ENCODE peak calls at places on chromosome 11, in seven cellular contexts. One of them, this sample, is unnamed.

GRCh38 chr11:126188332-126189108 is 22.9 kb downstream of the RPUSD4 start:
- DNase-seq in dermis blood vessel endothelial cell: no peak
- DNase-seq in stimulated activated CD4-positive, alpha-beta T cell treated with anti-CD3 and anti-CD28 coated beads, Interleukin-15, amount 100 ng/mL, for 24 hours: no peak
- DNase-seq in T-helper 1 cell: no peak
- DNase-seq in activated T-helper 1 cell treated with anti-CD3 and anti-CD28 coated beads, Interleukin-12 subunit alpha, Interleukin-12 subunit beta, Interleukin-2, Interleukin-4 antibody, amounts not matched to agents 30 ng/mL and 10 ng/mL and 1 ng/mL, durations not matched to agents 14 hours and 24 hours and 36 hours: no peak
- DNase-seq in left lobe of liver: no peak
- DNase-seq in skeletal muscle cell: no peak
- DNase-seq in this sample: no peak

GRCh38 chr11:118152552-118153471 is at the start of gene SCN4B:
- DNase-seq in activated T-helper 1 cell treated with anti-CD3 and anti-CD28 coated beads, Interleukin-12 subunit alpha, Interleukin-12 subunit beta, Interleukin-2, Interleukin-4 antibody, amounts not matched to agents 30 ng/mL and 10 ng/mL and 1 ng/mL, durations not matched to agents 14 hours and 24 hours and 36 hours: no peak
- DNase-seq in skeletal muscle cell: no peak
- DNase-seq in T-helper 1 cell: no peak
- DNase-seq in left lobe of liver: no peak
- DNase-seq in dermis blood vessel endothelial cell: peak; percentile 55
- DNase-seq in stimulated activated CD4-positive, alpha-beta T cell treated with anti-CD3 and anti-CD28 coated beads, Interleukin-15, amount 100 ng/mL, for 24 hours: peak; percentile 47
- DNase-seq in this sample: peak; percentile 43

GRCh38 chr11:112267188-112267591 is 6.5 kb upstream of the PLET1 start:
- DNase-seq in skeletal muscle cell: no peak
- DNase-seq in left lobe of liver: peak; percentile 55
- DNase-seq in stimulated activated CD4-positive, alpha-beta T cell treated with anti-CD3 and anti-CD28 coated beads, Interleukin-15, amount 100 ng/mL, for 24 hours: no peak
- DNase-seq in dermis blood vessel endothelial cell: no peak
- DNase-seq in T-helper 1 cell: no peak
- DNase-seq in activated T-helper 1 cell treated with anti-CD3 and anti-CD28 coated beads, Interleukin-12 subunit alpha, Interleukin-12 subunit beta, Interleukin-2, Interleukin-4 antibody, amounts not matched to agents 30 ng/mL and 10 ng/mL and 1 ng/mL, durations not matched to agents 14 hours and 24 hours and 36 hours: no peak
- DNase-seq in this sample: no peak

GRCh38 chr11:75475767-75476650 is 43.0 kb upstream of the KLHL35 start:
- DNase-seq in left lobe of liver: no peak
- DNase-seq in dermis blood vessel endothelial cell: peak; percentile 65
- DNase-seq in T-helper 1 cell: no peak
- DNase-seq in activated T-helper 1 cell treated with anti-CD3 and anti-CD28 coated beads, Interleukin-12 subunit alpha, Interleukin-12 subunit beta, Interleukin-2, Interleukin-4 antibody, amounts not matched to agents 30 ng/mL and 10 ng/mL and 1 ng/mL, durations not matched to agents 14 hours and 24 hours and 36 hours: peak; percentile 22
- DNase-seq in stimulated activated CD4-positive, alpha-beta T cell treated with anti-CD3 and anti-CD28 coated beads, Interleukin-15, amount 100 ng/mL, for 24 hours: peak; percentile 20
- DNase-seq in skeletal muscle cell: no peak
- DNase-seq in this sample: no peak

GRCh38 chr11:121437686-121438078 is 14.4 kb upstream of the SORL1 start:
- DNase-seq in activated T-helper 1 cell treated with anti-CD3 and anti-CD28 coated beads, Interleukin-12 subunit alpha, Interleukin-12 subunit beta, Interleukin-2, Interleukin-4 antibody, amounts not matched to agents 30 ng/mL and 10 ng/mL and 1 ng/mL, durations not matched to agents 14 hours and 24 hours and 36 hours: no peak
- DNase-seq in T-helper 1 cell: no peak
- DNase-seq in dermis blood vessel endothelial cell: no peak
- DNase-seq in left lobe of liver: no peak
- DNase-seq in skeletal muscle cell: no peak
- DNase-seq in stimulated activated CD4-positive, alpha-beta T cell treated with anti-CD3 and anti-CD28 coated beads, Interleukin-15, amount 100 ng/mL, for 24 hours: no peak
- DNase-seq in this sample: no peak

GRCh38 chr11:27075192-27075591 is 34.6 kb downstream of the BBOX1 start:
- DNase-seq in left lobe of liver: no peak
- DNase-seq in T-helper 1 cell: no peak
- DNase-seq in skeletal muscle cell: no peak
- DNase-seq in stimulated activated CD4-positive, alpha-beta T cell treated with anti-CD3 and anti-CD28 coated beads, Interleukin-15, amount 100 ng/mL, for 24 hours: no peak
- DNase-seq in dermis blood vessel endothelial cell: no peak
- DNase-seq in activated T-helper 1 cell treated with anti-CD3 and anti-CD28 coated beads, Interleukin-12 subunit alpha, Interleukin-12 subunit beta, Interleukin-2, Interleukin-4 antibody, amounts not matched to agents 30 ng/mL and 10 ng/mL and 1 ng/mL, durations not matched to agents 14 hours and 24 hours and 36 hours: no peak
- DNase-seq in this sample: no peak

GRCh38 chr11:19666951-19667350 is 45.7 kb upstream of the NAV2 start:
- DNase-seq in stimulated activated CD4-positive, alpha-beta T cell treated with anti-CD3 and anti-CD28 coated beads, Interleukin-15, amount 100 ng/mL, for 24 hours: no peak
- DNase-seq in skeletal muscle cell: no peak
- DNase-seq in activated T-helper 1 cell treated with anti-CD3 and anti-CD28 coated beads, Interleukin-12 subunit alpha, Interleukin-12 subunit beta, Interleukin-2, Interleukin-4 antibody, amounts not matched to agents 30 ng/mL and 10 ng/mL and 1 ng/mL, durations not matched to agents 14 hours and 24 hours and 36 hours: no peak
- DNase-seq in T-helper 1 cell: no peak
- DNase-seq in left lobe of liver: no peak
- DNase-seq in dermis blood vessel endothelial cell: no peak
- DNase-seq in this sample: no peak

GRCh38 chr11:59173080-59173963 is 1.4 kb downstream of the DTX4 start:
- DNase-seq in stimulated activated CD4-positive, alpha-beta T cell treated with anti-CD3 and anti-CD28 coated beads, Interleukin-15, amount 100 ng/mL, for 24 hours: no peak
- DNase-seq in T-helper 1 cell: no peak
- DNase-seq in left lobe of liver: no peak
- DNase-seq in skeletal muscle cell: no peak
- DNase-seq in activated T-helper 1 cell treated with anti-CD3 and anti-CD28 coated beads, Interleukin-12 subunit alpha, Interleukin-12 subunit beta, Interleukin-2, Interleukin-4 antibody, amounts not matched to agents 30 ng/mL and 10 ng/mL and 1 ng/mL, durations not matched to agents 14 hours and 24 hours and 36 hours: no peak
- DNase-seq in dermis blood vessel endothelial cell: peak; percentile 9
- DNase-seq in this sample: no peak

GRCh38 chr11:122189259-122189658 is 73.2 kb upstream of the BLID start:
- DNase-seq in stimulated activated CD4-positive, alpha-beta T cell treated with anti-CD3 and anti-CD28 coated beads, Interleukin-15, amount 100 ng/mL, for 24 hours: no peak
- DNase-seq in skeletal muscle cell: peak; percentile 92
- DNase-seq in activated T-helper 1 cell treated with anti-CD3 and anti-CD28 coated beads, Interleukin-12 subunit alpha, Interleukin-12 subunit beta, Interleukin-2, Interleukin-4 antibody, amounts not matched to agents 30 ng/mL and 10 ng/mL and 1 ng/mL, durations not matched to agents 14 hours and 24 hours and 36 hours: no peak
- DNase-seq in left lobe of liver: no peak
- DNase-seq in dermis blood vessel endothelial cell: peak; percentile 88
- DNase-seq in T-helper 1 cell: no peak
- DNase-seq in this sample: no peak

GRCh38 chr11:63553759-63554158 is 9.4 kb downstream of the PLAAT2 start:
- DNase-seq in T-helper 1 cell: no peak
- DNase-seq in left lobe of liver: peak; percentile 22
- DNase-seq in stimulated activated CD4-positive, alpha-beta T cell treated with anti-CD3 and anti-CD28 coated beads, Interleukin-15, amount 100 ng/mL, for 24 hours: peak; percentile 59
- DNase-seq in skeletal muscle cell: no peak
- DNase-seq in activated T-helper 1 cell treated with anti-CD3 and anti-CD28 coated beads, Interleukin-12 subunit alpha, Interleukin-12 subunit beta, Interleukin-2, Interleukin-4 antibody, amounts not matched to agents 30 ng/mL and 10 ng/mL and 1 ng/mL, durations not matched to agents 14 hours and 24 hours and 36 hours: peak; percentile 53
- DNase-seq in dermis blood vessel endothelial cell: no peak
- DNase-seq in this sample: no peak

GRCh38 chr11:28461338-28461737 is 353.1 kb downstream of the METTL15 start:
- DNase-seq in activated T-helper 1 cell treated with anti-CD3 and anti-CD28 coated beads, Interleukin-12 subunit alpha, Interleukin-12 subunit beta, Interleukin-2, Interleukin-4 antibody, amounts not matched to agents 30 ng/mL and 10 ng/mL and 1 ng/mL, durations not matched to agents 14 hours and 24 hours and 36 hours: no peak
- DNase-seq in left lobe of liver: no peak
- DNase-seq in dermis blood vessel endothelial cell: peak; percentile 4
- DNase-seq in skeletal muscle cell: peak; percentile 30
- DNase-seq in T-helper 1 cell: no peak
- DNase-seq in stimulated activated CD4-positive, alpha-beta T cell treated with anti-CD3 and anti-CD28 coated beads, Interleukin-15, amount 100 ng/mL, for 24 hours: no peak
- DNase-seq in this sample: no peak

GRCh38 chr11:57424802-57425564 is 1.9 kb downstream of the SLC43A3 start:
- DNase-seq in stimulated activated CD4-positive, alpha-beta T cell treated with anti-CD3 and anti-CD28 coated beads, Interleukin-15, amount 100 ng/mL, for 24 hours: peak; percentile 92
- DNase-seq in dermis blood vessel endothelial cell: peak; percentile 99
- DNase-seq in activated T-helper 1 cell treated with anti-CD3 and anti-CD28 coated beads, Interleukin-12 subunit alpha, Interleukin-12 subunit beta, Interleukin-2, Interleukin-4 antibody, amounts not matched to agents 30 ng/mL and 10 ng/mL and 1 ng/mL, durations not matched to agents 14 hours and 24 hours and 36 hours: peak; percentile 72
- DNase-seq in left lobe of liver: peak; percentile 61
- DNase-seq in T-helper 1 cell: peak; percentile 56
- DNase-seq in skeletal muscle cell: peak; percentile 80
- DNase-seq in this sample: peak; percentile 92

GRCh38 chr11:94938399-94939055 is 34.8 kb downstream of the CWC15 start:
- DNase-seq in stimulated activated CD4-positive, alpha-beta T cell treated with anti-CD3 and anti-CD28 coated beads, Interleukin-15, amount 100 ng/mL, for 24 hours: no peak
- DNase-seq in T-helper 1 cell: no peak
- DNase-seq in activated T-helper 1 cell treated with anti-CD3 and anti-CD28 coated beads, Interleukin-12 subunit alpha, Interleukin-12 subunit beta, Interleukin-2, Interleukin-4 antibody, amounts not matched to agents 30 ng/mL and 10 ng/mL and 1 ng/mL, durations not matched to agents 14 hours and 24 hours and 36 hours: no peak
- DNase-seq in skeletal muscle cell: peak; percentile 91
- DNase-seq in dermis blood vessel endothelial cell: peak; percentile 91
- DNase-seq in left lobe of liver: no peak
- DNase-seq in this sample: no peak

GRCh38 chr11:69801513-69802335 is 17.5 kb downstream of the FGF3 start:
- DNase-seq in activated T-helper 1 cell treated with anti-CD3 and anti-CD28 coated beads, Interleukin-12 subunit alpha, Interleukin-12 subunit beta, Interleukin-2, Interleukin-4 antibody, amounts not matched to agents 30 ng/mL and 10 ng/mL and 1 ng/mL, durations not matched to agents 14 hours and 24 hours and 36 hours: no peak
- DNase-seq in left lobe of liver: peak; percentile 52
- DNase-seq in dermis blood vessel endothelial cell: peak; percentile 47
- DNase-seq in T-helper 1 cell: no peak
- DNase-seq in stimulated activated CD4-positive, alpha-beta T cell treated with anti-CD3 and anti-CD28 coated beads, Interleukin-15, amount 100 ng/mL, for 24 hours: peak; percentile 42
- DNase-seq in skeletal muscle cell: no peak
- DNase-seq in this sample: peak; percentile 78

GRCh38 chr11:72743321-72744221 is 8.6 kb downstream of the ARAP1 start:
- DNase-seq in T-helper 1 cell: no peak
- DNase-seq in activated T-helper 1 cell treated with anti-CD3 and anti-CD28 coated beads, Interleukin-12 subunit alpha, Interleukin-12 subunit beta, Interleukin-2, Interleukin-4 antibody, amounts not matched to agents 30 ng/mL and 10 ng/mL and 1 ng/mL, durations not matched to agents 14 hours and 24 hours and 36 hours: no peak
- DNase-seq in skeletal muscle cell: no peak
- DNase-seq in left lobe of liver: no peak
- DNase-seq in stimulated activated CD4-positive, alpha-beta T cell treated with anti-CD3 and anti-CD28 coated beads, Interleukin-15, amount 100 ng/mL, for 24 hours: no peak
- DNase-seq in dermis blood vessel endothelial cell: no peak
- DNase-seq in this sample: no peak

GRCh38 chr11:68032997-68033707 is 2.7 kb downstream of the NDUFS8 start:
- DNase-seq in activated T-helper 1 cell treated with anti-CD3 and anti-CD28 coated beads, Interleukin-12 subunit alpha, Interleukin-12 subunit beta, Interleukin-2, Interleukin-4 antibody, amounts not matched to agents 30 ng/mL and 10 ng/mL and 1 ng/mL, durations not matched to agents 14 hours and 24 hours and 36 hours: no peak
- DNase-seq in dermis blood vessel endothelial cell: no peak
- DNase-seq in T-helper 1 cell: no peak
- DNase-seq in skeletal muscle cell: no peak
- DNase-seq in stimulated activated CD4-positive, alpha-beta T cell treated with anti-CD3 and anti-CD28 coated beads, Interleukin-15, amount 100 ng/mL, for 24 hours: no peak
- DNase-seq in left lobe of liver: no peak
- DNase-seq in this sample: no peak

GRCh38 chr11:278001-278951 is at the start of gene NLRP6:
- DNase-seq in activated T-helper 1 cell treated with anti-CD3 and anti-CD28 coated beads, Interleukin-12 subunit alpha, Interleukin-12 subunit beta, Interleukin-2, Interleukin-4 antibody, amounts not matched to agents 30 ng/mL and 10 ng/mL and 1 ng/mL, durations not matched to agents 14 hours and 24 hours and 36 hours: no peak
- DNase-seq in skeletal muscle cell: no peak
- DNase-seq in left lobe of liver: peak; percentile 46
- DNase-seq in T-helper 1 cell: no peak
- DNase-seq in stimulated activated CD4-positive, alpha-beta T cell treated with anti-CD3 and anti-CD28 coated beads, Interleukin-15, amount 100 ng/mL, for 24 hours: no peak
- DNase-seq in dermis blood vessel endothelial cell: no peak
- DNase-seq in this sample: no peak

GRCh38 chr11:76830639-76831312 is 29.9 kb upstream of the ACER3 start:
- DNase-seq in dermis blood vessel endothelial cell: peak; percentile 29
- DNase-seq in left lobe of liver: no peak
- DNase-seq in T-helper 1 cell: no peak
- DNase-seq in skeletal muscle cell: peak; percentile 58
- DNase-seq in activated T-helper 1 cell treated with anti-CD3 and anti-CD28 coated beads, Interleukin-12 subunit alpha, Interleukin-12 subunit beta, Interleukin-2, Interleukin-4 antibody, amounts not matched to agents 30 ng/mL and 10 ng/mL and 1 ng/mL, durations not matched to agents 14 hours and 24 hours and 36 hours: no peak
- DNase-seq in stimulated activated CD4-positive, alpha-beta T cell treated with anti-CD3 and anti-CD28 coated beads, Interleukin-15, amount 100 ng/mL, for 24 hours: no peak
- DNase-seq in this sample: no peak

GRCh38 chr11:78655561-78655960 is 80.9 kb upstream of the NARS2 start:
- DNase-seq in stimulated activated CD4-positive, alpha-beta T cell treated with anti-CD3 and anti-CD28 coated beads, Interleukin-15, amount 100 ng/mL, for 24 hours: no peak
- DNase-seq in skeletal muscle cell: no peak
- DNase-seq in left lobe of liver: peak; percentile 26
- DNase-seq in T-helper 1 cell: no peak
- DNase-seq in dermis blood vessel endothelial cell: no peak
- DNase-seq in activated T-helper 1 cell treated with anti-CD3 and anti-CD28 coated beads, Interleukin-12 subunit alpha, Interleukin-12 subunit beta, Interleukin-2, Interleukin-4 antibody, amounts not matched to agents 30 ng/mL and 10 ng/mL and 1 ng/mL, durations not matched to agents 14 hours and 24 hours and 36 hours: no peak
- DNase-seq in this sample: no peak

GRCh38 chr11:6414874-6415328 is 4.0 kb downstream of the APBB1 start:
- DNase-seq in skeletal muscle cell: no peak
- DNase-seq in activated T-helper 1 cell treated with anti-CD3 and anti-CD28 coated beads, Interleukin-12 subunit alpha, Interleukin-12 subunit beta, Interleukin-2, Interleukin-4 antibody, amounts not matched to agents 30 ng/mL and 10 ng/mL and 1 ng/mL, durations not matched to agents 14 hours and 24 hours and 36 hours: no peak
- DNase-seq in left lobe of liver: no peak
- DNase-seq in stimulated activated CD4-positive, alpha-beta T cell treated with anti-CD3 and anti-CD28 coated beads, Interleukin-15, amount 100 ng/mL, for 24 hours: peak; percentile 55
- DNase-seq in dermis blood vessel endothelial cell: no peak
- DNase-seq in T-helper 1 cell: no peak
- DNase-seq in this sample: no peak

GRCh38 chr11:47400813-47401279 is 7.5 kb upstream of the SLC39A13 start:
- DNase-seq in dermis blood vessel endothelial cell: no peak
- DNase-seq in left lobe of liver: no peak
- DNase-seq in skeletal muscle cell: no peak
- DNase-seq in stimulated activated CD4-positive, alpha-beta T cell treated with anti-CD3 and anti-CD28 coated beads, Interleukin-15, amount 100 ng/mL, for 24 hours: no peak
- DNase-seq in activated T-helper 1 cell treated with anti-CD3 and anti-CD28 coated beads, Interleukin-12 subunit alpha, Interleukin-12 subunit beta, Interleukin-2, Interleukin-4 antibody, amounts not matched to agents 30 ng/mL and 10 ng/mL and 1 ng/mL, durations not matched to agents 14 hours and 24 hours and 36 hours: no peak
- DNase-seq in T-helper 1 cell: no peak
- DNase-seq in this sample: peak; percentile 40

GRCh38 chr11:117839234-117839882 is 14.8 kb upstream of the FXYD2 start:
- DNase-seq in dermis blood vessel endothelial cell: no peak
- DNase-seq in T-helper 1 cell: no peak
- DNase-seq in stimulated activated CD4-positive, alpha-beta T cell treated with anti-CD3 and anti-CD28 coated beads, Interleukin-15, amount 100 ng/mL, for 24 hours: no peak
- DNase-seq in activated T-helper 1 cell treated with anti-CD3 and anti-CD28 coated beads, Interleukin-12 subunit alpha, Interleukin-12 subunit beta, Interleukin-2, Interleukin-4 antibody, amounts not matched to agents 30 ng/mL and 10 ng/mL and 1 ng/mL, durations not matched to agents 14 hours and 24 hours and 36 hours: no peak
- DNase-seq in skeletal muscle cell: no peak
- DNase-seq in left lobe of liver: peak; percentile 34
- DNase-seq in this sample: no peak

GRCh38 chr11:61127991-61128390 is 25.7 kb downstream of the CD5 start:
- DNase-seq in T-helper 1 cell: no peak
- DNase-seq in activated T-helper 1 cell treated with anti-CD3 and anti-CD28 coated beads, Interleukin-12 subunit alpha, Interleukin-12 subunit beta, Interleukin-2, Interleukin-4 antibody, amounts not matched to agents 30 ng/mL and 10 ng/mL and 1 ng/mL, durations not matched to agents 14 hours and 24 hours and 36 hours: no peak
- DNase-seq in left lobe of liver: no peak
- DNase-seq in dermis blood vessel endothelial cell: no peak
- DNase-seq in stimulated activated CD4-positive, alpha-beta T cell treated with anti-CD3 and anti-CD28 coated beads, Interleukin-15, amount 100 ng/mL, for 24 hours: no peak
- DNase-seq in skeletal muscle cell: no peak
- DNase-seq in this sample: no peak

GRCh38 chr11:12808519-12808918 is 134.3 kb downstream of the TEAD1 start:
- DNase-seq in stimulated activated CD4-positive, alpha-beta T cell treated with anti-CD3 and anti-CD28 coated beads, Interleukin-15, amount 100 ng/mL, for 24 hours: no peak
- DNase-seq in T-helper 1 cell: no peak
- DNase-seq in left lobe of liver: no peak
- DNase-seq in skeletal muscle cell: no peak
- DNase-seq in activated T-helper 1 cell treated with anti-CD3 and anti-CD28 coated beads, Interleukin-12 subunit alpha, Interleukin-12 subunit beta, Interleukin-2, Interleukin-4 antibody, amounts not matched to agents 30 ng/mL and 10 ng/mL and 1 ng/mL, durations not matched to agents 14 hours and 24 hours and 36 hours: no peak
- DNase-seq in dermis blood vessel endothelial cell: peak; percentile 46
- DNase-seq in this sample: no peak

GRCh38 chr11:77854838-77855237 is 33.9 kb downstream of the AAMDC start:
- DNase-seq in skeletal muscle cell: no peak
- DNase-seq in dermis blood vessel endothelial cell: no peak
- DNase-seq in activated T-helper 1 cell treated with anti-CD3 and anti-CD28 coated beads, Interleukin-12 subunit alpha, Interleukin-12 subunit beta, Interleukin-2, Interleukin-4 antibody, amounts not matched to agents 30 ng/mL and 10 ng/mL and 1 ng/mL, durations not matched to agents 14 hours and 24 hours and 36 hours: no peak
- DNase-seq in left lobe of liver: no peak
- DNase-seq in stimulated activated CD4-positive, alpha-beta T cell treated with anti-CD3 and anti-CD28 coated beads, Interleukin-15, amount 100 ng/mL, for 24 hours: no peak
- DNase-seq in T-helper 1 cell: no peak
- DNase-seq in this sample: no peak

GRCh38 chr11:77146261-77147035 is 18.4 kb downstream of the MYO7A start:
- DNase-seq in stimulated activated CD4-positive, alpha-beta T cell treated with anti-CD3 and anti-CD28 coated beads, Interleukin-15, amount 100 ng/mL, for 24 hours: no peak
- DNase-seq in T-helper 1 cell: no peak
- DNase-seq in left lobe of liver: no peak
- DNase-seq in activated T-helper 1 cell treated with anti-CD3 and anti-CD28 coated beads, Interleukin-12 subunit alpha, Interleukin-12 subunit beta, Interleukin-2, Interleukin-4 antibody, amounts not matched to agents 30 ng/mL and 10 ng/mL and 1 ng/mL, durations not matched to agents 14 hours and 24 hours and 36 hours: no peak
- DNase-seq in skeletal muscle cell: no peak
- DNase-seq in dermis blood vessel endothelial cell: no peak
- DNase-seq in this sample: no peak

GRCh38 chr11:42465613-42466012 is 846.2 kb upstream of the API5 start:
- DNase-seq in skeletal muscle cell: no peak
- DNase-seq in left lobe of liver: no peak
- DNase-seq in stimulated activated CD4-positive, alpha-beta T cell treated with anti-CD3 and anti-CD28 coated beads, Interleukin-15, amount 100 ng/mL, for 24 hours: no peak
- DNase-seq in activated T-helper 1 cell treated with anti-CD3 and anti-CD28 coated beads, Interleukin-12 subunit alpha, Interleukin-12 subunit beta, Interleukin-2, Interleukin-4 antibody, amounts not matched to agents 30 ng/mL and 10 ng/mL and 1 ng/mL, durations not matched to agents 14 hours and 24 hours and 36 hours: no peak
- DNase-seq in dermis blood vessel endothelial cell: no peak
- DNase-seq in T-helper 1 cell: no peak
- DNase-seq in this sample: no peak

GRCh38 chr11:78704811-78705210 is 130.1 kb upstream of the NARS2 start:
- DNase-seq in dermis blood vessel endothelial cell: no peak
- DNase-seq in activated T-helper 1 cell treated with anti-CD3 and anti-CD28 coated beads, Interleukin-12 subunit alpha, Interleukin-12 subunit beta, Interleukin-2, Interleukin-4 antibody, amounts not matched to agents 30 ng/mL and 10 ng/mL and 1 ng/mL, durations not matched to agents 14 hours and 24 hours and 36 hours: no peak
- DNase-seq in left lobe of liver: no peak
- DNase-seq in T-helper 1 cell: no peak
- DNase-seq in skeletal muscle cell: no peak
- DNase-seq in stimulated activated CD4-positive, alpha-beta T cell treated with anti-CD3 and anti-CD28 coated beads, Interleukin-15, amount 100 ng/mL, for 24 hours: no peak
- DNase-seq in this sample: no peak

GRCh38 chr11:91998466-91998865 is 226.2 kb upstream of the FAT3 start:
- DNase-seq in dermis blood vessel endothelial cell: no peak
- DNase-seq in stimulated activated CD4-positive, alpha-beta T cell treated with anti-CD3 and anti-CD28 coated beads, Interleukin-15, amount 100 ng/mL, for 24 hours: no peak
- DNase-seq in left lobe of liver: no peak
- DNase-seq in activated T-helper 1 cell treated with anti-CD3 and anti-CD28 coated beads, Interleukin-12 subunit alpha, Interleukin-12 subunit beta, Interleukin-2, Interleukin-4 antibody, amounts not matched to agents 30 ng/mL and 10 ng/mL and 1 ng/mL, durations not matched to agents 14 hours and 24 hours and 36 hours: no peak
- DNase-seq in T-helper 1 cell: no peak
- DNase-seq in skeletal muscle cell: no peak
- DNase-seq in this sample: no peak

GRCh38 chr11:75508051-75508561 is 17.6 kb downstream of the GDPD5 start:
- DNase-seq in T-helper 1 cell: peak; percentile 22
- DNase-seq in activated T-helper 1 cell treated with anti-CD3 and anti-CD28 coated beads, Interleukin-12 subunit alpha, Interleukin-12 subunit beta, Interleukin-2, Interleukin-4 antibody, amounts not matched to agents 30 ng/mL and 10 ng/mL and 1 ng/mL, durations not matched to agents 14 hours and 24 hours and 36 hours: no peak
- DNase-seq in left lobe of liver: no peak
- DNase-seq in dermis blood vessel endothelial cell: no peak
- DNase-seq in stimulated activated CD4-positive, alpha-beta T cell treated with anti-CD3 and anti-CD28 coated beads, Interleukin-15, amount 100 ng/mL, for 24 hours: peak; percentile 26
- DNase-seq in skeletal muscle cell: no peak
- DNase-seq in this sample: no peak

GRCh38 chr11:14892577-14892976 is 546 bp upstream of the CYP2R1 start:
- DNase-seq in skeletal muscle cell: no peak
- DNase-seq in activated T-helper 1 cell treated with anti-CD3 and anti-CD28 coated beads, Interleukin-12 subunit alpha, Interleukin-12 subunit beta, Interleukin-2, Interleukin-4 antibody, amounts not matched to agents 30 ng/mL and 10 ng/mL and 1 ng/mL, durations not matched to agents 14 hours and 24 hours and 36 hours: no peak
- DNase-seq in left lobe of liver: no peak
- DNase-seq in T-helper 1 cell: no peak
- DNase-seq in dermis blood vessel endothelial cell: no peak
- DNase-seq in stimulated activated CD4-positive, alpha-beta T cell treated with anti-CD3 and anti-CD28 coated beads, Interleukin-15, amount 100 ng/mL, for 24 hours: no peak
- DNase-seq in this sample: no peak

GRCh38 chr11:35247863-35248262 is 108.9 kb downstream of the CD44 start:
- DNase-seq in stimulated activated CD4-positive, alpha-beta T cell treated with anti-CD3 and anti-CD28 coated beads, Interleukin-15, amount 100 ng/mL, for 24 hours: no peak
- DNase-seq in left lobe of liver: no peak
- DNase-seq in T-helper 1 cell: no peak
- DNase-seq in activated T-helper 1 cell treated with anti-CD3 and anti-CD28 coated beads, Interleukin-12 subunit alpha, Interleukin-12 subunit beta, Interleukin-2, Interleukin-4 antibody, amounts not matched to agents 30 ng/mL and 10 ng/mL and 1 ng/mL, durations not matched to agents 14 hours and 24 hours and 36 hours: no peak
- DNase-seq in dermis blood vessel endothelial cell: no peak
- DNase-seq in skeletal muscle cell: no peak
- DNase-seq in this sample: no peak